ENCODE peak calls at places on chromosomes 5 and 9, in ten cellular contexts. N, X, C, H, W, T, O, L, Q and F are unnamed samples.

GRCh38 chr5:129591508-129592160 is 131.5 kb downstream of the ADAMTS19 start:
- DNase-seq in N (peak), X (no peak), C (no peak), H (no peak), W (peak), T (no peak), O (no peak), L (no peak), Q (no peak), F (no peak)

GRCh38 chr5:149175346-149176113 is 34.2 kb downstream of the ABLIM3 start:
- DNase-seq in N (no peak), X (no peak), C (peak), H (no peak), W (no peak), T (no peak), O (no peak), L (no peak), Q (no peak), F (no peak)

GRCh38 chr5:179129607-179130071 is 69.5 kb downstream of the ZNF354C start:
- DNase-seq in N (no peak), X (no peak), C (no peak), H (no peak), W (no peak), T (no peak), O (no peak), L (peak), Q (no peak), F (no peak)

GRCh38 chr5:157603333-157604190 is 28.0 kb upstream of the ADAM19 start:
- DNase-seq in N (peak), X (no peak), C (peak), H (peak), W (peak), T (peak), O (peak), L (no peak), Q (peak), F (peak)

GRCh38 chr5:9523090-9523813 is 22.6 kb downstream of the SEMA5A start:
- DNase-seq in N (peak), X (no peak), C (no peak), H (no peak), W (peak), T (peak), O (no peak), L (no peak), Q (no peak), F (peak)

GRCh38 chr5:124301850-124302249 is 444.6 kb downstream of the ZNF608 start:
- DNase-seq in N (peak), X (no peak), C (no peak), H (no peak), W (no peak), T (peak), O (peak), L (no peak), Q (no peak), F (peak)

GRCh38 chr9:111957856-111958631 is 61.4 kb downstream of the UGCG start:
- DNase-seq in N (peak), X (no peak), C (peak), H (peak), W (peak), T (peak), O (peak), L (no peak), Q (peak), F (peak)

GRCh38 chr5:112125910-112126309 is 293.2 kb downstream of the EPB41L4A start:
- DNase-seq in N (no peak), X (no peak), C (peak), H (no peak), W (no peak), T (no peak), O (no peak), L (no peak), Q (peak), F (no peak)

GRCh38 chr5:81896764-81897163 is 75.1 kb upstream of the ATG10 start:
- DNase-seq in N (no peak), X (no peak), C (no peak), H (no peak), W (no peak), T (no peak), O (no peak), L (no peak), Q (no peak), F (no peak)

GRCh38 chr5:137113161-137113560 is 386.0 kb downstream of the SPOCK1 start:
- DNase-seq in N (no peak), X (no peak), C (no peak), H (no peak), W (no peak), T (no peak), O (no peak), L (no peak), Q (no peak), F (no peak)